ENCODE peak calls at places on chromosomes 1 and 21, in five cellular contexts. C, P, D, J and T are unnamed samples.

GRCh38 chr1:33466159-33466558 is 6.3 kb upstream of the ZSCAN20 start:
- DNase-seq in C (peak), P (no peak), D (no peak), J (no peak), T (no peak)

GRCh38 chr1:162016616-162017015 is 7.1 kb downstream of the OLFML2B start:
- DNase-seq in C (no peak), P (no peak), D (no peak), J (no peak), T (no peak)

GRCh38 chr1:150072959-150073358 is 5.4 kb downstream of the VPS45 start:
- DNase-seq in C (no peak), P (peak), D (no peak), J (no peak), T (no peak)

GRCh38 chr1:58899581-58900271 is 115.9 kb upstream of the JUN start:
- DNase-seq in C (no peak), P (no peak), D (no peak), J (no peak), T (no peak)

GRCh38 chr21:32782698-32783097 is 11.1 kb upstream of the PAXBP1 start:
- DNase-seq in C (no peak), P (no peak), D (no peak), J (no peak), T (no peak)

GRCh38 chr1:5928714-5929400 is 63.4 kb downstream of the NPHP4 start:
- DNase-seq in C (no peak), P (no peak), D (no peak), J (no peak), T (no peak)

GRCh38 chr1:72283204-72284083 is 1.1 kb upstream of the NEGR1 start:
- DNase-seq in C (peak), P (peak), D (peak), J (peak), T (no peak)

GRCh38 chr1:159071970-159072582 is 4.5 kb downstream of the AIM2 start:
- DNase-seq in C (peak), P (peak), D (peak), J (no peak), T (no peak)

GRCh38 chr1:110011527-110012041 is 22.8 kb upstream of the STRIP1 start:
- DNase-seq in C (peak), P (peak), D (peak), J (peak), T (no peak)

GRCh38 chr1:212486591-212486963 is 53.9 kb downstream of the NENF start:
- DNase-seq in C (no peak), P (no peak), D (no peak), J (no peak), T (no peak)

GRCh38 chr21:45768011-45768740 is 124.7 kb downstream of the PCBP3 start:
- DNase-seq in C (no peak), P (peak), D (no peak), J (no peak), T (no peak)

GRCh38 chr21:17045214-17045835 is 467.5 kb upstream of the CXADR start:
- DNase-seq in C (peak), P (peak), D (peak), J (no peak), T (no peak)

GRCh38 chr1:228804640-228805413 is 69.5 kb downstream of the RHOU start:
- DNase-seq in C (no peak), P (no peak), D (no peak), J (no peak), T (no peak)

GRCh38 chr1:10497109-10497508 is 22.4 kb downstream of the PEX14 start:
- DNase-seq in C (no peak), P (no peak), D (no peak), J (no peak), T (no peak)

GRCh38 chr21:16002872-16003466 is 273.2 kb downstream of the USP25 start:
- DNase-seq in C (peak), P (no peak), D (peak), J (no peak), T (no peak)

GRCh38 chr1:21814241-21814918 is 2.3 kb downstream of the LDLRAD2 start:
- DNase-seq in C (no peak), P (peak), D (no peak), J (peak), T (peak)

GRCh38 chr1:30135729-30136128 is 587.7 kb downstream of the MATN1 start:
- DNase-seq in C (no peak), P (no peak), D (no peak), J (no peak), T (no peak)

GRCh38 chr1:153794671-153795324 is 19.6 kb downstream of the SLC27A3 start:
- DNase-seq in C (no peak), P (no peak), D (no peak), J (no peak), T (no peak)

GRCh38 chr1:175209493-175209921 is 16.9 kb upstream of the KIAA0040 start:
- DNase-seq in C (no peak), P (no peak), D (no peak), J (peak), T (no peak)

GRCh38 chr1:37353871-37354270 is 120.5 kb upstream of the ZC3H12A start:
- DNase-seq in C (no peak), P (no peak), D (no peak), J (no peak), T (no peak)

GRCh38 chr1:42981406-42981805 is 22.7 kb upstream of the SLC2A1 start:
- DNase-seq in C (no peak), P (no peak), D (no peak), J (no peak), T (no peak)

GRCh38 chr21:14691924-14692323 is 145.8 kb upstream of the SAMSN1 start:
- DNase-seq in C (no peak), P (no peak), D (no peak), J (no peak), T (no peak)

GRCh38 chr1:17904290-17904689 is 149.2 kb downstream of the ACTL8 start:
- DNase-seq in C (no peak), P (no peak), D (no peak), J (no peak), T (no peak)

GRCh38 chr1:1365875-1366698 is 7.7 kb upstream of the MXRA8 start:
- DNase-seq in C (no peak), P (no peak), D (no peak), J (no peak), T (no peak)

GRCh38 chr1:47661065-47661464 is 223.2 kb downstream of the FOXD2 start:
- DNase-seq in C (no peak), P (no peak), D (no peak), J (no peak), T (no peak)

GRCh38 chr1:38584408-38585037 is 275.0 kb downstream of the RRAGC start:
- DNase-seq in C (no peak), P (no peak), D (no peak), J (no peak), T (no peak)

GRCh38 chr1:6097117-6097595 is 51.5 kb downstream of the KCNAB2 start:
- DNase-seq in C (no peak), P (no peak), D (no peak), J (peak), T (no peak)

GRCh38 chr1:114558548-114558947 is 22.9 kb downstream of the BCAS2 start:
- DNase-seq in C (no peak), P (no peak), D (no peak), J (no peak), T (no peak)

GRCh38 chr1:154179951-154180687 is 11.8 kb downstream of the TPM3 start:
- DNase-seq in C (peak), P (no peak), D (no peak), J (peak), T (no peak)

GRCh38 chr1:15430787-15431570 is 7.3 kb upstream of the CTRC start:
- DNase-seq in C (peak), P (peak), D (no peak), J (peak), T (peak)

GRCh38 chr1:207084701-207085180 is 3.9 kb upstream of the C4BPB start:
- DNase-seq in C (peak), P (peak), D (peak), J (no peak), T (peak)

GRCh38 chr1:10692401-10693021 is 103.9 kb downstream of the CASZ1 start:
- DNase-seq in C (no peak), P (no peak), D (no peak), J (peak), T (peak)

GRCh38 chr1:53553734-53554509 is 94.7 kb downstream of the DMRTB1 start:
- DNase-seq in C (no peak), P (no peak), D (no peak), J (no peak), T (no peak)

GRCh38 chr1:3996846-3997705 is 97.0 kb upstream of the C1orf174 start:
- DNase-seq in C (no peak), P (no peak), D (no peak), J (no peak), T (no peak)

GRCh38 chr1:40870135-40870728 is 8.1 kb upstream of the CITED4 start:
- DNase-seq in C (no peak), P (no peak), D (peak), J (no peak), T (no peak)